ENCODE peak calls at places on chromosome 21, in seven cellular contexts. B is ovary; E is A673; M is CD8-positive, alpha-beta T cell; K is IMR-90; T is OCI-LY7; A is cardiac muscle cell. G is an unnamed sample. For H3K9me3, the result is how much of the 10 kb centered on the place peaks cover.

GRCh38 chr21:14484188-14485009 is 61.7 kb downstream of the SAMSN1 start:
- DNase-seq in T (no peak), E (no peak), M (no peak), B (no peak), K (no peak), A (no peak), G (no peak)

GRCh38 chr21:45642122-45642813 is 1.3 kb upstream of the PCBP3 start:
- DNase-seq in T (no peak), M (no peak), B (peak), A (peak), E (no peak), K (no peak), G (peak)

GRCh38 chr21:45331521-45332257 is 44.0 kb upstream of the POFUT2 start:
- DNase-seq in B (peak), E (no peak), M (no peak), K (no peak), T (no peak), A (no peak), G (peak)

GRCh38 chr21:33395866-33396265 is 7.3 kb upstream of the IFNGR2 start:
- DNase-seq in K (peak), E (no peak), T (no peak), M (no peak), B (no peak), A (no peak), G (no peak)

GRCh38 chr21:29145354-29145782 is 14.9 kb downstream of the MAP3K7CL start:
- DNase-seq in K (peak), M (no peak), E (peak), A (no peak), B (no peak), T (no peak), G (no peak)

GRCh38 chr21:25639922-25640670 is 1.0 kb downstream of the JAM2 start:
- DNase-seq in A (peak), K (no peak), T (peak), E (peak), B (peak), M (no peak), G (peak)

GRCh38 chr21:36235058-36235582 is 78.5 kb downstream of the DOP1B start:
- DNase-seq in T (no peak), A (peak), M (no peak), E (no peak), K (no peak), B (no peak), G (peak)

GRCh38 chr21:21973806-21974205 is 975.6 kb downstream of the NCAM2 start:
- DNase-seq in B (no peak), E (no peak), T (no peak), K (no peak), A (peak), M (no peak), G (peak)

GRCh38 chr21:45050786-45051489 is 23.4 kb upstream of the ADARB1 start:
- DNase-seq in M (no peak), K (peak), A (no peak), T (no peak), E (peak), B (no peak), G (no peak)

GRCh38 chr21:25831300-25831699 is 96.5 kb downstream of the GABPA start:
- DNase-seq in A (no peak), B (no peak), K (peak), T (no peak), E (no peak), M (no peak), G (no peak)

GRCh38 chr21:36104306-36105300 is 30.3 kb upstream of the CBR3 start:
- DNase-seq in K (peak), E (peak), M (peak), T (no peak), A (peak), B (peak), G (peak)

GRCh38 chr21:44304846-44305245 is 5.0 kb downstream of the PFKL start:
- DNase-seq in E (peak), B (no peak), T (peak), K (peak), A (peak), M (peak), G (peak)

GRCh38 chr21:25934771-25935224 is 200.0 kb downstream of the GABPA start:
- DNase-seq in M (no peak), E (no peak), A (no peak), T (no peak), K (peak), B (no peak), G (no peak)

GRCh38 chr21:15966216-15966615 is 236.4 kb downstream of the USP25 start:
- DNase-seq in T (no peak), M (no peak), E (no peak), K (no peak), B (no peak), A (no peak), G (no peak)

GRCh38 chr21:46455575-46456385 is 2.9 kb upstream of the DIP2A start:
- DNase-seq in M (no peak), T (no peak), E (peak), A (no peak), K (peak), B (no peak), G (no peak)

GRCh38 chr21:46029201-46029924 is 47.8 kb downstream of the COL6A1 start:
- DNase-seq in K (peak), A (peak), T (no peak), M (no peak), B (peak), E (no peak), G (no peak)

GRCh38 chr21:23977971-23978370 is 1629.3 kb downstream of the MRPL39 start:
- DNase-seq in M (no peak), K (no peak), A (no peak), T (no peak), B (no peak), E (no peak), G (no peak)

GRCh38 chr21:45427331-45428271 is 22.6 kb downstream of the COL18A1 start:
- DNase-seq in K (peak), A (no peak), M (no peak), B (peak), T (no peak), E (no peak), G (peak)

GRCh38 chr21:44783023-44783696 is 18.5 kb downstream of the UBE2G2 start:
- DNase-seq in K (no peak), M (no peak), B (no peak), E (no peak), A (no peak), T (no peak), G (no peak)

GRCh38 chr21:16073571-16073970 is 343.8 kb downstream of the USP25 start:
- DNase-seq in T (no peak), K (no peak), B (no peak), M (no peak), E (no peak), A (no peak), G (no peak)

GRCh38 chr21:36065497-36066036 is 4.3 kb upstream of the CBR1 start:
- DNase-seq in M (no peak), A (no peak), E (peak), T (no peak), K (peak), B (no peak), G (no peak)

GRCh38 chr21:36260030-36260787 is 59.8 kb upstream of the MORC3 start:
- DNase-seq in B (no peak), A (peak), E (peak), T (peak), K (peak), M (peak), G (peak)

GRCh38 chr21:43866233-43866632 is 1.2 kb downstream of the AGPAT3 start:
- DNase-seq in K (peak), T (peak), A (peak), E (peak), B (peak), M (peak), G (peak)

DNA sequence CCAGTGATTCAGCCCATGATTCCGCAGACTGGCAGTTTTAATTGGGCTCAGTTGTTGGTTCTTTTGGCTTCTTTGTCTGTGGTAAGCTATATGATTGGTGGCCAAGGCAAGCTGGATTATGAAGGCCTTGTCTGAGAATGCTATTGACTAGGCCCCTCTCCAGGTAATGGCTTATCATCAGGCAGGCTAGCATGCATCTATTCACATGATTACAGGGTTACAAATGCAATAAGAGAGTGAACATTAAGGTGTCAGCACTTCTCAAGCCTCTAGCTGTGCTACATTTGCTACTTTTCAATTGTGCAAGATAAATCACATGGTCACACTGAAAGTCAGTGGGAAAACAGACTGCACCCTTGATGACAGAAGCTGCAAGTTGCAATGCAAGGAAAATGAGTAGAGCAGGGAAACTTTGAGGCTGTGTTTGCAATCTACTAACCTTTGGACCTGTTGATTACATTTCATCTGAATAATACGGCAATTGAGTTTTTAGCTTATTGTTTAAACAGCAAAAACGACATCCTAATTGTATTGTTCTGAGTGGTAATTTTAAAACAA is 550.9 kb upstream of the TMPRSS15 start:
- DNase-seq in T (no peak), A (peak), E (no peak), K (no peak), B (no peak), M (no peak), G (peak)
- H3K9me3 ChIP-seq in T (under half), A (under half), E (under half), K (under half), B (under half), M (under half), G (under half)

GRCh38 chr21:41897047-41897669 is 18.0 kb upstream of the PRDM15 start:
- DNase-seq in E (no peak), B (no peak), T (no peak), A (no peak), M (no peak), K (no peak), G (no peak)
- H3K4me3 ChIP-seq in E (no peak), B (no peak), T (no peak), A (no peak), M (no peak), K (no peak), G (no peak)

GRCh38 chr21:42539931-42540343 is 26.3 kb downstream of the SLC37A1 start:
- DNase-seq in K (no peak), B (no peak), M (no peak), T (peak), E (peak), A (peak), G (peak)
- TF ChIP-seq CTCF in K (peak), B (no peak), M (no peak), T (peak), E (peak), A (peak), G (peak)

DNA sequence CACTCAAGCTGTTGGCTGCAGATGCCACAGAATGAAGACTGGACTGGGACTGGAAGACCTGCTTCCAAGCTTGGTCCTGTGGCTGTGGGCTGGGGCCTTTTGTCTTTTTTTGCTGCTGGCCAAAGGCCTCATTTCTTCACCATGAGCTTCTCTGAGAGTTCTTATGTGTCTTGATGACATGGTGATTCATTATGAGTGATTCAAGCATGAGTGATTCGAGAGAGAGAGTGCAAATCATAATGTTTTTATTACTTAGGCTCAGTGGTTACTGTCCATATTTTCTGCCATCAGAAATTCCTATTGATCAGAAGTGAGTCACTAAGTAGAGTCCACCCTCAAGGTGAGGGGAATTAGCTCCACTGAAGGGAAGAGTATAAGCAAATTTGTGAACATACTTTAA is 94.0 kb downstream of the PCP4 start:
- DNase-seq in T (no peak), M (no peak), E (no peak), K (no peak), B (no peak), A (no peak), G (no peak)
- H3K9me3 ChIP-seq in T (under half), M (under half), E (under half), K (under half), B (under half), A (under half), G (under half)

GRCh38 chr21:35051287-35051818 is 2.3 kb upstream of the RUNX1 start:
- DNase-seq in E (peak), A (peak), B (no peak), T (peak), K (peak), M (peak), G (peak)
- H3K4me3 ChIP-seq in E (no peak), A (no peak), B (no peak), T (peak), K (no peak), M (no peak), G (no peak)

GRCh38 chr21:34545079-34545884 is 33.3 kb upstream of the KCNE1 start:
- DNase-seq in K (peak), M (no peak), B (no peak), A (peak), E (no peak), T (peak), G (peak)
- TF ChIP-seq CTCF in K (no peak), M (no peak), B (no peak), A (no peak), E (no peak), T (no peak), G (no peak)

DNA sequence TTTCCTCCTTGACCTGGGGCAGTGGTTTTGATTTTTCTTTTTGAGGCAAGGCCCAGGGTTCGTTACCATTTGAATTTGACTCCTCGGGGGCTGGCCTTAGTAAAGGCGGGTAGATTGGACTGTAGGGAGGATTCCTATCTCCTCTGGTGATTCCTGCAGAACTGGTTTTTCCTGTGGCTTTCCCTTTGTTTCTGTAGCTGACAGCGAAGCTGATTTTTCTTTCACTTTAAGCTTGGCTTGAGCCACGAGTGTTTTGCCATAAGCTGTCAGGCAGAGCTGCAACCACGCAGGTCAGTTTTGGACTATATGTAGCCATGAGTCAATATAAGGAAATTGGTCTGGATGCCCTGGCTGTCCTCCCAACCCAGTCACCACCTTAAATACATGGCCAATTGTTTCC is 28.7 kb upstream of the KCNJ15 start:
- DNase-seq in B (no peak), A (no peak), K (no peak), M (no peak), E (no peak), T (no peak), G (no peak)
- H3K9me3 ChIP-seq in B (under half), A (under half), K (under half), M (under half), E (under half), T (under half), G (under half)

DNA sequence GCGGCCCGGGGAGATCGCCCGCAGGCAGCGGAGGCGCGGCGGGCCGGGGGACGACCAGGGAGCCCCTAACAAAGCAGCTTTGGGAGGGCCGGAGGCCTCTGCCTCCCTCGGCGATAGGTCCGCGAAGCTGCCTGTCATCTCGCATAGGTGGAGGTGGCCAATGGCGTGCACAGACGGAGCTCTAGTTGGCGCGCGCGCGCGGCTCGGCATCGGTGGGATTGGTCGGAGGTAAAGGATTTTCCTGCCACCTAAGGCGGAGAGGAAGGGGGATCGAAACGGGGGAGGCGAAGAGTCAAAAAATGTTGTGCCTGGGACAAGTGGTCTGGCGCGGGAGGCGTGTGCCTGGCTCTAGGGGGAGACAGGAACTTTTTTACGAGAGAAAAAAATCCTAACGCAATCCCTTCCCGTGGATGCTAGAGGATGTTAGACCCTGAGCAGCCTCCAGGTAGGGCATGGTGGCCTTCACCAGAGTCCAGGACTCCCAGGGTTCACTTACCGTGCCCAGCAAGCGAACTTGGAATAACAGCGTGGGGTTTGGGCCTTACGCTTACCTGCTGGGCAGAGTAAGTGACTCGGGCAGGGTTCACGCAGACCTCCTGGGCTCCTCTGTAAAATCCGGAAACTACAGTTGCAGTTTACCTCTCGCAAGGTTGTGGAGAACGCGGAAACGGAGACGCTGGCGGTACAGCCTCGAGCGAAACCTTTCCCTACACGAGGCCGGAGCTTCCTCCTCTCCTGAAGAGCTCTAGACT is 99.9 kb upstream of the SOD1 start:
- DNase-seq in B (peak), M (peak), T (peak), E (peak), A (peak), K (peak), G (peak)
- H3K4me3 ChIP-seq in B (peak), M (peak), T (peak), E (peak), A (peak), K (peak), G (peak)

GRCh38 chr21:27213328-27213727 is 246.4 kb upstream of the ADAMTS5 start:
- DNase-seq in E (peak), B (no peak), T (no peak), K (peak), M (no peak), A (peak), G (peak)
- TF ChIP-seq CTCF in E (no peak), B (no peak), T (no peak), K (peak), M (no peak), A (peak), G (peak)